ENCODE peak calls at places on chromosome 20, in five cellular contexts. H, B, S, M and G are unnamed samples.

GRCh38 chr20:63521602-63522001 is 1.0 kb downstream of the PPDPF start:
- DNase-seq in B (no peak), M (no peak), S (no peak), H (no peak), G (no peak)

GRCh38 chr20:2705931-2706645 is 13.5 kb downstream of the EBF4 start:
- DNase-seq in B (no peak), M (no peak), H (no peak), S (no peak), G (no peak)

GRCh38 chr20:41704896-41705295 is 86.7 kb upstream of the CHD6 start:
- DNase-seq in S (no peak), B (no peak), H (no peak), M (no peak), G (no peak)

GRCh38 chr20:3733119-3733995 is 872 bp downstream of the HSPA12B start:
- DNase-seq in H (no peak), S (no peak), B (no peak), M (no peak), G (no peak)

GRCh38 chr20:11935754-11936551 is 18.3 kb downstream of the BTBD3 start:
- DNase-seq in M (no peak), B (no peak), H (no peak), S (no peak), G (no peak)

GRCh38 chr20:38169636-38170035 is 4.6 kb upstream of the TGM2 start:
- DNase-seq in M (no peak), B (no peak), H (no peak), S (no peak), G (no peak)

GRCh38 chr20:64142546-64142945 is 21.7 kb upstream of the MYT1 start:
- DNase-seq in M (no peak), B (no peak), H (no peak), S (no peak), G (no peak)

GRCh38 chr20:48898210-48898609 is 23.3 kb upstream of the ARFGEF2 start:
- DNase-seq in H (peak; percentile 61), B (no peak), S (no peak), M (no peak), G (no peak)

GRCh38 chr20:60694763-60695162 is 557.3 kb upstream of the CDH4 start:
- DNase-seq in M (no peak), S (no peak), H (no peak), B (no peak), G (no peak)

GRCh38 chr20:60952861-60953260 is 299.2 kb upstream of the CDH4 start:
- DNase-seq in B (no peak), H (no peak), M (no peak), S (no peak), G (no peak)

GRCh38 chr20:40687384-40688128 is 1.5 kb downstream of the MAFB start:
- DNase-seq in B (no peak), S (no peak), M (no peak), H (no peak), G (peak; percentile 29)

GRCh38 chr20:58130574-58130973 is 97.9 kb downstream of the ANKRD60 start:
- DNase-seq in B (no peak), M (no peak), S (no peak), H (no peak), G (no peak)

GRCh38 chr20:11178946-11179654 is 505.3 kb upstream of the JAG1 start:
- DNase-seq in H (peak; percentile 69), M (no peak), B (no peak), S (no peak), G (no peak)

GRCh38 chr20:19212524-19213502 is at the start of gene SLC24A3:
- DNase-seq in S (peak; percentile 76), H (no peak), B (peak; percentile 72), M (peak; percentile 83), G (peak; percentile 36)

GRCh38 chr20:4661191-4661590 is 60.5 kb upstream of the PRND start:
- DNase-seq in B (no peak), H (no peak), M (no peak), S (no peak), G (no peak)

GRCh38 chr20:19679931-19680330 is 78.1 kb upstream of the RIN2 start:
- DNase-seq in S (no peak), H (no peak), M (no peak), B (no peak), G (no peak)

GRCh38 chr20:44489931-44490330 is 14.3 kb downstream of the TTPAL start:
- DNase-seq in H (no peak), M (no peak), B (no peak), S (no peak), G (no peak)

GRCh38 chr20:46994341-46994740 is 99.7 kb downstream of the EYA2 start:
- DNase-seq in S (no peak), B (no peak), M (no peak), H (no peak), G (no peak)

GRCh38 chr20:39607124-39607523 is 645.0 kb downstream of the DHX35 start:
- DNase-seq in B (no peak), H (no peak), S (no peak), M (no peak), G (no peak)